ENCODE peak calls at places on chromosomes 3 and 15, in ten cellular contexts. N, M, T, S, R, G, D, Z, J and Q are unnamed samples.

GRCh38 chr3:64650710-64651109 is 37.1 kb downstream of the ADAMTS9 start:
- DNase-seq in Z (no peak), S (no peak), N (peak; percentile 33), R (no peak), M (no peak), T (no peak), G (no peak), D (no peak), J (no peak), Q (no peak)

GRCh38 chr3:132641837-132642538 is 17.6 kb downstream of the ACAD11 start:
- DNase-seq in Z (no peak), G (no peak), R (no peak), J (no peak), D (no peak), N (peak; percentile 75), M (no peak), S (no peak), T (no peak), Q (no peak)

GRCh38 chr3:72756900-72757299 is 91.3 kb downstream of the SHQ1 start:
- DNase-seq in J (no peak), T (no peak), G (no peak), S (no peak), D (no peak), R (no peak), Z (no peak), M (no peak), N (no peak), Q (no peak)

GRCh38 chr3:179750720-179751328 is 98.0 kb downstream of the USP13 start:
- DNase-seq in M (no peak), D (no peak), Z (no peak), G (no peak), S (no peak), N (peak; percentile 47), T (no peak), R (no peak), J (no peak), Q (no peak)

GRCh38 chr3:194404365-194405140 is 5.5 kb upstream of the GP5 start:
- DNase-seq in D (no peak), S (no peak), M (no peak), T (no peak), Z (no peak), N (peak; percentile 75), R (no peak), G (no peak), J (no peak), Q (peak; percentile 61)

GRCh38 chr15:59208850-59209249 is 2.2 kb downstream of the LDHAL6B start:
- DNase-seq in T (no peak), R (no peak), D (no peak), S (no peak), M (no peak), Z (no peak), J (no peak), G (no peak), N (no peak), Q (no peak)

GRCh38 chr3:4801924-4802323 is 177.3 kb upstream of the BHLHE40 start:
- DNase-seq in T (no peak), J (no peak), S (no peak), R (no peak), N (no peak), Z (no peak), G (no peak), M (no peak), D (no peak), Q (no peak)

GRCh38 chr3:33941804-33942203 is 143.4 kb downstream of the PDCD6IP start:
- DNase-seq in R (no peak), J (no peak), N (no peak), Z (no peak), G (no peak), M (no peak), D (no peak), S (no peak), T (no peak), Q (no peak)

GRCh38 chr15:81074773-81075172 is 59.3 kb upstream of the CFAP161 start:
- DNase-seq in G (no peak), M (no peak), N (no peak), T (no peak), Z (no peak), R (no peak), S (no peak), J (no peak), D (no peak), Q (no peak)

GRCh38 chr3:187616307-187616939 is 53.8 kb downstream of the SST start:
- DNase-seq in J (no peak), D (peak; percentile 26), Z (no peak), G (peak; percentile 49), N (peak; percentile 77), M (peak; percentile 74), S (peak; percentile 27), T (no peak), R (peak; percentile 58), Q (peak; percentile 39)

GRCh38 chr3:184760337-184761119 is 48.7 kb upstream of the MAGEF1 start:
- DNase-seq in G (no peak), N (no peak), S (no peak), M (peak; percentile 16), R (no peak), T (no peak), D (no peak), Z (no peak), J (peak; percentile 56), Q (no peak)
- H3K4me1 ChIP-seq in G (peaks cover 3% of the 10 kb centered on the region), N (peaks cover 33% of the 10 kb centered on the region), S (no peaks in the 10 kb centered on the region), M (peaks cover 5% of the 10 kb centered on the region), R (peaks cover 64% of the 10 kb centered on the region), T (no peaks in the 10 kb centered on the region), D (peaks cover 15% of the 10 kb centered on the region), Z (no peaks in the 10 kb centered on the region), J (no peaks in the 10 kb centered on the region), Q (no peaks in the 10 kb centered on the region)

GRCh38 chr15:86588413-86588812 is 508.7 kb downstream of the AGBL1 start:
- DNase-seq in Z (no peak), R (no peak), J (no peak), N (no peak), M (no peak), G (no peak), T (no peak), S (no peak), D (no peak), Q (no peak)

GRCh38 chr15:86591994-86592746 is 512.5 kb downstream of the AGBL1 start:
- DNase-seq in G (peak; percentile 92), J (no peak), N (no peak), M (no peak), R (no peak), D (peak; percentile 49), Z (peak; percentile 20), T (no peak), S (no peak), Q (no peak)

GRCh38 chr15:86595741-86596140 is 516.1 kb downstream of the AGBL1 start:
- DNase-seq in J (no peak), M (no peak), D (no peak), R (no peak), T (no peak), S (no peak), N (no peak), G (no peak), Z (no peak), Q (no peak)

GRCh38 chr15:86591158-86591557 is 511.5 kb downstream of the AGBL1 start:
- DNase-seq in G (no peak), M (no peak), N (no peak), T (no peak), D (no peak), S (no peak), Z (no peak), R (no peak), J (no peak), Q (no peak)

DNA sequence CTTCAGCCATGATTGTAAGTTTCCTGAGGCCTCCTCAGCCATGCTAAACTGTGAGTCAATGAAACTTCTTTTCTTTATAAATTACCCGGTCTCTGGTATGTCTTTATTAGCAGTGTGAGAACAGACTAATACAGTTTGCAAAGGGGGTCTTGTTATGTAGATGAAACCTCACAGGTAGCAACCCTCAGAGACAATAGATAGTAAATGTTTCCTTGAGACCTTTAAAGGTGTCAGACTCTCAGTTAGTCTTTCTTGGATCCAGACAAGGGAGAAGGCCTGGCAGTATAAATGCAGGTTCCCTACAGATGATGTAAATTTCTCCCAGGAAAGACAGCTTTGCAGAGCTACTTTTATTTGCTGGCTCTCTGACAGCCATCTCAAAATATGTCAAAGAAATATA is 510.8 kb downstream of the AGBL1 start:
- DNase-seq in Z (no peak), G (no peak), R (no peak), N (no peak), J (no peak), T (no peak), S (no peak), D (no peak), M (no peak), Q (no peak)
- H3K27ac ChIP-seq in Z (no peak overlapping the region), G (no peak overlapping the region), R (no peak overlapping the region), N (no peak overlapping the region), J (no peak overlapping the region), T (no peak overlapping the region), S (no peak overlapping the region), D (no peak overlapping the region), M (no peak overlapping the region), Q (no peak overlapping the region)

GRCh38 chr3:53160335-53160659 is 712 bp upstream of the PRKCD start:
- DNase-seq in S (no peak), M (no peak), J (no peak), N (no peak), R (no peak), T (no peak), D (no peak), Z (no peak), G (no peak), Q (no peak)
- H3K4me1 ChIP-seq in S (peaks cover 25% of the 10 kb centered on the region), M (peaks cover 12% of the 10 kb centered on the region), J (no peaks in the 10 kb centered on the region), N (no peaks in the 10 kb centered on the region), R (peaks cover 84% of the 10 kb centered on the region), T (peaks cover 47% of the 10 kb centered on the region), D (peaks cover 26% of the 10 kb centered on the region), Z (peaks cover 22% of the 10 kb centered on the region), G (peaks cover 20% of the 10 kb centered on the region), Q (peaks cover 30% of the 10 kb centered on the region)

GRCh38 chr15:63447277-63447676 is 57.1 kb upstream of the USP3 start:
- DNase-seq in G (no peak), J (no peak), T (no peak), N (no peak), R (no peak), D (no peak), Z (no peak), S (no peak), M (no peak), Q (no peak)

GRCh38 chr15:63448261-63448660 is 56.1 kb upstream of the USP3 start:
- DNase-seq in G (no peak), M (no peak), D (no peak), Z (no peak), N (no peak), R (no peak), S (no peak), J (no peak), T (no peak), Q (no peak)

GRCh38 chr15:63444607-63445006 is 59.8 kb upstream of the USP3 start:
- DNase-seq in N (no peak), M (no peak), J (no peak), Z (no peak), T (no peak), S (no peak), D (no peak), R (no peak), G (no peak), Q (no peak)

GRCh38 chr15:63449711-63450110 is 54.7 kb upstream of the USP3 start:
- DNase-seq in Z (no peak), R (no peak), M (peak; percentile 80), T (no peak), D (no peak), N (peak; percentile 15), J (no peak), S (no peak), G (no peak), Q (no peak)

DNA sequence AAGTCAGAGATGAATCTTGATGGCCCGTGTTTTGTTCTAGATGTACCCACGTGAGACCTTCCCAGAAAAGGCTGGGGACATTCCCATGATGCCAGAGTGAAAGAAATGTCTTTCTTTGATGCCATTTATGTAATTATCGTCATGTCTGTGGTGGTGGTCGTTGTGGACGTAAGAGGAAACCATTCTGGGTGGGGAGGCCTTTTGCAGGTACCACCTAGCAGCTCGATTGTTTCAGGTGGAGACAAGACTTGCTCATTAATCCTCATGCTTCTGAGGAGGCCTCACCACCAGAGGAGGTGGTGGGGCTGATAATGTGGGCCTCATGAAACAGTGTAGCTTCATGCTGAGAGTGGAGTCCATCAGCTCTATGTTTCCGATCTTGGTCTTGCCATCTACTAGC is 58.1 kb upstream of the USP3 start:
- DNase-seq in S (no peak), R (no peak), Z (no peak), M (no peak), J (no peak), T (no peak), N (no peak), D (no peak), G (no peak), Q (no peak)
- H3K27ac ChIP-seq in S (no peak overlapping the region), R (no peak overlapping the region), Z (no peak overlapping the region), M (no peak overlapping the region), J (no peak overlapping the region), T (no peak overlapping the region), N (no peak overlapping the region), D (no peak overlapping the region), G (no peak overlapping the region), Q (no peak overlapping the region)